ENCODE peak calls at places on chromosomes 12 and 14, in ten cellular contexts. U is iris pigment epithelial cell; F is aorta; G is T-helper 2 cell; W is left cardiac atrium; A is NCI-H1092; I is DMS 273 treated with DMSO at 0.1 percent for 48 hours; C is stimulated activated CD4-positive, alpha-beta T cell treated with anti-CD3 and anti-CD28 coated beads, Interleukin-1b, Interleukin-23, amount 100 ng/mL, for 48 hours; B is WTC11; E is endothelial cell. T is an unnamed sample.

GRCh38 chr14:51860164-51860835 is at the start of gene GNG2:
- DNase-seq in F (peak), A (peak), U (peak), I (peak), C (peak), B (peak), E (peak), W (peak), G (peak), T (peak)

GRCh38 chr12:10285919-10286318 is 21.8 kb upstream of the KLRD1 start:
- DNase-seq in G (peak), I (no peak), E (no peak), F (no peak), A (no peak), W (no peak), B (no peak), U (no peak), C (peak), T (no peak)

GRCh38 chr12:11757095-11757494 is 107.6 kb downstream of the ETV6 start:
- DNase-seq in E (no peak), C (no peak), U (no peak), W (no peak), A (no peak), G (no peak), F (no peak), I (no peak), B (no peak), T (no peak)

GRCh38 chr12:120102189-120103043 is 14.1 kb downstream of the RAB35 start:
- DNase-seq in U (no peak), G (no peak), C (no peak), W (no peak), E (no peak), A (no peak), B (peak), F (no peak), I (no peak), T (no peak)

GRCh38 chr14:102538598-102539543 is 29.3 kb upstream of the ANKRD9 start:
- DNase-seq in F (no peak), U (no peak), W (no peak), B (no peak), I (no peak), C (no peak), E (no peak), A (peak), G (no peak), T (no peak)

GRCh38 chr14:69539631-69540410 is 34.9 kb downstream of the CCDC177 start:
- DNase-seq in C (no peak), E (no peak), F (no peak), A (no peak), W (no peak), B (no peak), U (peak), G (no peak), I (no peak), T (peak)

GRCh38 chr12:5923043-5923605 is 21.9 kb downstream of the ANO2 start:
- DNase-seq in B (no peak), C (no peak), A (no peak), F (peak), G (no peak), W (no peak), U (no peak), E (no peak), I (no peak), T (no peak)

GRCh38 chr14:32203928-32204357 is 874 bp upstream of the RNU6-8 start:
- DNase-seq in F (no peak), A (no peak), E (peak), U (no peak), W (no peak), G (peak), C (no peak), I (no peak), B (no peak), T (no peak)

GRCh38 chr14:86321151-86321550 is 791.2 kb downstream of the FLRT2 start:
- DNase-seq in W (no peak), G (no peak), C (no peak), F (no peak), B (no peak), A (no peak), E (no peak), U (peak), I (no peak), T (no peak)

GRCh38 chr12:66896797-66897196 is 217.9 kb upstream of the GRIP1 start:
- DNase-seq in B (no peak), E (no peak), G (no peak), W (no peak), I (no peak), U (no peak), A (no peak), F (no peak), C (no peak), T (no peak)

GRCh38 chr12:12716151-12716844 is 870 bp upstream of the CDKN1B start:
- DNase-seq in W (no peak), C (no peak), B (no peak), U (peak), G (no peak), A (no peak), I (no peak), E (no peak), F (no peak), T (peak)

GRCh38 chr14:54839681-54840080 is 62.9 kb downstream of the GCH1 start:
- DNase-seq in U (peak), F (no peak), B (no peak), I (no peak), W (peak), E (no peak), C (no peak), A (no peak), G (no peak), T (no peak)

GRCh38 chr12:2449586-2449985 is 345.2 kb upstream of the FKBP4 start:
- DNase-seq in W (no peak), A (no peak), F (no peak), I (no peak), C (no peak), U (no peak), E (no peak), G (no peak), B (no peak), T (no peak)

GRCh38 chr12:114918535-114919233 is 234.7 kb upstream of the TBX3 start:
- DNase-seq in C (no peak), A (no peak), W (no peak), B (no peak), F (no peak), G (no peak), U (peak), I (no peak), E (no peak), T (peak)

GRCh38 chr14:66746316-66747006 is 238.5 kb downstream of the GPHN start:
- DNase-seq in E (peak), I (peak), W (no peak), F (no peak), C (no peak), U (peak), G (no peak), A (no peak), B (no peak), T (peak)

GRCh38 chr14:88013750-88014349 is 8.9 kb downstream of the GPR65 start:
- DNase-seq in I (peak), A (peak), G (peak), B (peak), E (peak), F (peak), W (peak), U (peak), C (peak), T (peak)

GRCh38 chr14:99157676-99158075 is 114.3 kb downstream of the BCL11B start:
- DNase-seq in G (no peak), U (no peak), A (no peak), W (no peak), I (no peak), F (no peak), C (no peak), B (no peak), E (no peak), T (no peak)

GRCh38 chr12:20426191-20426590 is 57.9 kb downstream of the PDE3A start:
- DNase-seq in G (no peak), F (no peak), E (no peak), A (no peak), B (no peak), U (peak), W (peak), C (no peak), I (no peak), T (no peak)

GRCh38 chr14:68813318-68813838 is 20.5 kb upstream of the ZFP36L1 start:
- DNase-seq in U (no peak), W (no peak), B (no peak), A (no peak), I (no peak), C (no peak), G (no peak), F (no peak), E (no peak), T (no peak)

GRCh38 chr12:51915951-51916350 is 8.6 kb downstream of the ACVRL1 start:
- DNase-seq in E (no peak), F (peak), W (peak), G (no peak), B (no peak), I (no peak), A (no peak), C (no peak), U (no peak), T (no peak)

GRCh38 chr12:1350055-1350933 is 244.1 kb downstream of the FBXL14 start:
- DNase-seq in B (no peak), F (no peak), C (no peak), I (no peak), U (peak), A (no peak), E (no peak), G (no peak), W (no peak), T (peak)

GRCh38 chr12:55955800-55956508 is 9.9 kb downstream of the PMEL start:
- DNase-seq in E (peak), W (no peak), I (no peak), A (no peak), F (no peak), B (no peak), C (peak), U (peak), G (no peak), T (peak)

GRCh38 chr14:45085004-45085403 is 1.1 kb downstream of the PRPF39 start:
- DNase-seq in F (no peak), E (no peak), W (no peak), G (no peak), A (no peak), C (no peak), I (no peak), U (peak), B (no peak), T (peak)

GRCh38 chr12:107536613-107537012 is 149.0 kb upstream of the PWP1 start:
- DNase-seq in F (no peak), U (no peak), G (no peak), E (no peak), I (no peak), C (no peak), W (no peak), B (no peak), A (no peak), T (no peak)

GRCh38 chr12:18470251-18470650 is 208.9 kb downstream of the PIK3C2G start:
- DNase-seq in W (no peak), A (no peak), B (no peak), G (no peak), I (no peak), F (no peak), U (no peak), E (no peak), C (no peak), T (no peak)

GRCh38 chr14:32607399-32607798 is 278.3 kb downstream of the AKAP6 start:
- DNase-seq in I (no peak), F (no peak), U (no peak), A (no peak), W (no peak), E (no peak), C (no peak), B (no peak), G (no peak), T (no peak)

GRCh38 chr12:100221523-100221922 is 20.9 kb downstream of the ACTR6 start:
- DNase-seq in E (no peak), B (no peak), G (no peak), I (no peak), A (no peak), F (no peak), W (no peak), C (no peak), U (no peak), T (no peak)

GRCh38 chr14:95133282-95133681 is 24.0 kb downstream of the DICER1 start:
- DNase-seq in F (no peak), W (no peak), B (no peak), U (peak), I (no peak), C (no peak), A (no peak), G (no peak), E (no peak), T (no peak)

GRCh38 chr14:89551432-89551831 is 134.4 kb upstream of the FOXN3 start:
- DNase-seq in G (no peak), B (no peak), C (no peak), W (no peak), A (no peak), U (no peak), E (no peak), F (no peak), I (no peak), T (no peak)

GRCh38 chr14:102471921-102472814 is 37.4 kb downstream of the ANKRD9 start:
- DNase-seq in I (no peak), F (peak), A (no peak), B (no peak), C (no peak), E (no peak), W (no peak), G (no peak), U (no peak), T (no peak)

GRCh38 chr12:117147639-117148038 is 42.6 kb downstream of the FBXO21 start:
- DNase-seq in F (no peak), B (no peak), E (no peak), U (no peak), W (no peak), C (no peak), I (no peak), G (no peak), A (no peak), T (no peak)

GRCh38 chr14:103818422-103818821 is 29.0 kb downstream of the PPP1R13B start:
- DNase-seq in U (no peak), B (no peak), I (no peak), A (no peak), C (no peak), G (no peak), E (no peak), F (no peak), W (no peak), T (no peak)

GRCh38 chr12:127381043-127381668 is 885.8 kb upstream of the TMEM132C start:
- DNase-seq in B (peak), F (peak), W (peak), U (peak), E (peak), I (no peak), C (peak), A (peak), G (no peak), T (peak)

GRCh38 chr14:69882086-69882864 is 3.1 kb downstream of the SMOC1 start:
- DNase-seq in C (no peak), U (no peak), B (no peak), I (no peak), G (no peak), E (no peak), F (no peak), W (no peak), A (no peak), T (no peak)

GRCh38 chr12:22018860-22019259 is 27.2 kb upstream of the CMAS start:
- DNase-seq in C (no peak), U (peak), A (no peak), I (no peak), F (no peak), B (no peak), G (no peak), E (no peak), W (no peak), T (peak)

GRCh38 chr12:3200032-3200617 is 122.9 kb downstream of the TSPAN9 start:
- DNase-seq in G (no peak), U (peak), C (no peak), E (peak), A (peak), B (peak), W (peak), F (peak), I (peak), T (peak)